ENCODE peak calls at places on chromosomes 5 and 9, in five cellular contexts. A is CD4-positive, alpha-beta memory T cell; M is gastrocnemius medialis; F is A549; I is AG04450. U is an unnamed sample. For H3K9me3, the result is how much of the 10 kb centered on the place peaks cover.

GRCh38 chr5:59025734-59026133 is 442.9 kb downstream of the RAB3C start:
- DNase-seq in A (no peak), M (no peak), I (no peak), F (peak), U (no peak)

GRCh38 chr5:52786391-52786790 is 1.3 kb upstream of the ITGA1 start:
- DNase-seq in M (no peak), I (no peak), F (no peak), A (no peak), U (no peak)

GRCh38 chr9:100445903-100446549 is 19.1 kb downstream of the MSANTD3 start:
- DNase-seq in I (no peak), A (no peak), F (no peak), M (no peak), U (no peak)

GRCh38 chr9:33277484-33277883 is 12.6 kb downstream of the CHMP5 start:
- DNase-seq in A (no peak), M (no peak), F (no peak), I (no peak), U (no peak)

GRCh38 chr9:95841377-95841776 is 34.1 kb upstream of the ERCC6L2 start:
- DNase-seq in M (no peak), A (no peak), I (no peak), F (no peak), U (no peak)

GRCh38 chr9:134180786-134181647 is 16.7 kb upstream of the RNU6ATAC start:
- DNase-seq in M (no peak), I (no peak), F (no peak), A (no peak), U (no peak)

GRCh38 chr5:6765612-6766525 is 52.6 kb downstream of the TENT4A start:
- DNase-seq in I (peak), M (peak), A (peak), F (peak), U (peak)

GRCh38 chr9:101307041-101307440 is 77.8 kb downstream of the BAAT start:
- DNase-seq in M (no peak), F (no peak), I (no peak), A (no peak), U (no peak)

GRCh38 chr9:129569506-129570449 is 51.1 kb downstream of the C9orf50 start:
- DNase-seq in I (no peak), M (no peak), A (no peak), F (peak), U (no peak)

GRCh38 chr5:67971223-67971830 is 244.2 kb upstream of the PIK3R1 start:
- DNase-seq in M (no peak), A (no peak), I (peak), F (no peak), U (no peak)

GRCh38 chr5:14433202-14433601 is 148.4 kb upstream of the OTULINL start:
- DNase-seq in A (no peak), M (no peak), F (no peak), I (no peak), U (no peak)

GRCh38 chr5:78221964-78222451 is 72.5 kb downstream of the AP3B1 start:
- DNase-seq in F (peak), M (no peak), A (no peak), I (no peak), U (peak)

GRCh38 chr9:132776268-132776667 is 101.8 kb downstream of the AK8 start:
- DNase-seq in A (no peak), I (no peak), F (no peak), M (no peak), U (no peak)

GRCh38 chr5:58156354-58156753 is 303.5 kb downstream of the PLK2 start:
- DNase-seq in I (no peak), F (no peak), A (no peak), M (no peak), U (no peak)

GRCh38 chr5:67010684-67011409 is 185.8 kb downstream of the CD180 start:
- DNase-seq in A (no peak), I (peak), F (no peak), M (peak), U (no peak)

GRCh38 chr5:133945561-133945960 is 22.9 kb downstream of the C5orf15 start:
- DNase-seq in M (no peak), A (no peak), I (no peak), F (no peak), U (no peak)

GRCh38 chr9:113347479-113347878 is 1.9 kb upstream of the BSPRY start:
- DNase-seq in A (no peak), M (no peak), I (no peak), F (no peak), U (no peak)

GRCh38 chr9:135126480-135127187 is 39.2 kb downstream of the OLFM1 start:
- DNase-seq in I (no peak), F (peak), A (no peak), M (peak), U (no peak)

GRCh38 chr9:135926402-135927194 is 19.3 kb upstream of the CAMSAP1 start:
- DNase-seq in I (no peak), A (no peak), M (peak), F (peak), U (no peak)

GRCh38 chr9:14962193-14962899 is 52.1 kb upstream of the FREM1 start:
- DNase-seq in I (no peak), A (no peak), F (no peak), M (no peak), U (no peak)

GRCh38 chr5:111278824-111279504 is 54.8 kb downstream of the CAMK4 start:
- DNase-seq in A (peak), I (no peak), M (no peak), F (peak), U (peak)

GRCh38 chr9:137453643-137454081 is 5.5 kb downstream of the NSMF start:
- DNase-seq in F (peak), I (peak), M (peak), A (peak), U (no peak)

GRCh38 chr5:102090770-102091169 is 205.3 kb downstream of the SLCO4C1 start:
- DNase-seq in I (no peak), M (no peak), F (peak), A (no peak), U (no peak)

GRCh38 chr9:70120834-70121510 is 77.3 kb downstream of the MAMDC2 start:
- DNase-seq in I (peak), M (peak), A (no peak), F (peak), U (no peak)

DNA sequence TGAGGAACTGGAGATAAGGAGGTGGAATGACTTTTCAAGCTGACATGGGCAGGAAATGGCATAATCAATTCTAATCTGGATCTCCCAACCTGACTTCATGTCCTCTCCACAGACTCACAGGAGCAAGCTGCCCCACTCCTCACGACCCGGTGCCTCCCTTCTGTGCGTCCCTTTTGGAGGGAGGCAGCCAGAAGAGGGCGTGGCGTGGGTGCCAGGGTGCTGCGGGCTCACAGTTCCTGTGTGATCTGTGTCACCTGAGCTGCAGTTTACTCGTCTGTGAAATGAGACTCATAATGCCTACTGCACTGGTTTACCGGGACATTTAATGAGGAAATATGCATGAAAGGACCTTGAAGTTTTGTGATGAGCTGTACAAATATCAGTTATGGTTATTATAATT is 207.4 kb downstream of the DAB2IP start:
- DNase-seq in I (no peak), F (no peak), M (no peak), A (no peak), U (no peak)
- H3K27ac ChIP-seq in I (no peak), F (no peak), M (no peak), A (no peak), U (no peak)

DNA sequence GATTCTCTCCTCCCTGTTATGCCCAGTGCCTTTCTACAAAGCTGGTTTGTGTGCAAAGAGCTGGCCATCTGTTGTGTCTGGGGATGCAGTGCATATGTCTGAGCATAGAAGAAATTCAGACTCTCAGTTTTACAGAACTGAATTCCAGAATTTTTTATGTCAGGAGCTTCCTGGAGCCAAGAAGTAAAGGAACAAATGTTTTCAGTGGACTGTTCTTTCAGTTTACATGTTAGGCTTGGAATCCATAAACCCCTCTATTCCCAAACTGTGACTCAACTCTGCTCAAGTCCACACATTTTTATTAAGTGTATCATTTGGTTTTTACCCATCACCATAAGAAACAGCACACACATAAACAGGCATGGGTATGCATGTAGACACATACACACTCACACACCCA is 366.0 kb downstream of the BRINP1 start:
- DNase-seq in A (no peak), I (no peak), M (no peak), F (no peak), U (no peak)
- H3K9me3 ChIP-seq in A (under half), I (under half), M (under half), F (under half), U (under half)

DNA sequence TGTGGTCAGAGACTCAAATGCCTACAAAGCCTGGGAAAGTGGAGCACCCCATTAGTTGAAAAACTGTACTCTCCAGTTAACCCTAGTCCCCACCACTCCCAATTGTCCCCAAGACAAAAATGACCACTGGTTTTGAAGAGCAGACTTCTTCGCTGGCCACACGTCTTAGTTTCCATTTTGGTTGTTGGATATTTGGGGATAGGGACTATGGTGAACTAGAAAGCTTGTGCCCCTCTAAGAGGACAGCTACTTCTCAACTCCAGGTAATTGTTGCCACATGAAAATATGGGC is 109.4 kb upstream of the SPRY4 start:
- DNase-seq in M (no peak), I (no peak), A (no peak), F (no peak), U (no peak)
- H3K27ac ChIP-seq in M (no peak), I (no peak), A (no peak), F (no peak), U (no peak)

DNA sequence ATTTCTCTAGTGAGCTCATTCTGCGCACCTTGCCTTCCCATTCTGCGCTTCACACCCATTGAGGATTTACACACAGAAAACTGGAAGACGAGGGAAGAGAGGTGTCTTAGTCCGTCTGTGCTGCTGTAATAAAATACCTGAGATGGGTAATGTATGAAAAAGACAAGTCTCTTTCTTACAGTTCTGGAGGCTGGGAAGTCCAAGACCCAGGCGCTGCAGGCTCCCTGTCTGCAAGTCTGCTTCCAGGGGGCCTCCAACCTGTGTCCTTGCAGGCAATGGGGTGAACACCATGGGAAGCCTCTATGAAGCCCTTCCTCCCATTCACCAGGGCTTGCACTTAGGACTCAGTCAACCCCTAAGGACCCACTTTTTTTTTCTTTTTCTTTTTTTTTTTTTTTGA is 245.0 kb downstream of the AUH start:
- DNase-seq in I (no peak), F (no peak), A (no peak), M (no peak), U (no peak)
- H3K9me3 ChIP-seq in I (under half), F (under half), A (under half), M (under half), U (under half)